ENCODE peak calls at places on chromosome 9, in seven cellular contexts. L, Z, S, A, G, N and V are unnamed samples.

GRCh38 chr9:134366223-134367031 is 40.2 kb downstream of the RXRA start:
- DNase-seq in N (peak; percentile 40), L (peak; percentile 96), Z (peak; percentile 92), G (no peak), S (no peak), A (no peak), V (no peak)

GRCh38 chr9:135186248-135187164 is 99.0 kb downstream of the OLFM1 start:
- DNase-seq in A (no peak), S (no peak), G (no peak), L (no peak), Z (peak; percentile 29), N (no peak), V (no peak)

GRCh38 chr9:117677578-117677977 is 26.6 kb upstream of the TLR4 start:
- DNase-seq in G (no peak), N (no peak), L (no peak), A (no peak), S (no peak), Z (no peak), V (no peak)

GRCh38 chr9:9556865-9557803 is 1055.7 kb downstream of the PTPRD start:
- DNase-seq in A (peak; percentile 96), N (no peak), G (no peak), L (no peak), S (no peak), Z (no peak), V (no peak)

GRCh38 chr9:78003730-78004129 is 27.9 kb downstream of the GNAQ start:
- DNase-seq in N (no peak), G (no peak), A (no peak), Z (no peak), S (no peak), L (no peak), V (no peak)

GRCh38 chr9:104494808-104495207 is 9.3 kb upstream of the OR13F1 start:
- DNase-seq in Z (no peak), A (peak; percentile 65), G (no peak), S (no peak), L (no peak), N (no peak), V (no peak)

GRCh38 chr9:69546265-69546664 is 125.9 kb downstream of the APBA1 start:
- DNase-seq in N (no peak), S (peak; percentile 33), A (peak; percentile 80), Z (no peak), G (no peak), L (no peak), V (no peak)

GRCh38 chr9:79430599-79430998 is 141.2 kb upstream of the TLE4 start:
- DNase-seq in A (no peak), S (no peak), G (no peak), N (no peak), L (no peak), Z (no peak), V (no peak)

GRCh38 chr9:86202338-86202882 is 57.0 kb downstream of the C9orf153 start:
- DNase-seq in Z (no peak), S (peak; percentile 21), A (peak; percentile 77), N (no peak), G (peak; percentile 73), L (no peak), V (no peak)

GRCh38 chr9:134549336-134549735 is 92.3 kb upstream of the COL5A1 start:
- DNase-seq in S (no peak), N (no peak), G (no peak), L (peak; percentile 51), Z (peak; percentile 11), A (no peak), V (no peak)

GRCh38 chr9:114271556-114272510 is 51.1 kb upstream of the ORM1 start:
- DNase-seq in G (no peak), Z (peak; percentile 48), A (peak; percentile 83), L (peak; percentile 35), N (no peak), S (peak; percentile 35), V (no peak)

GRCh38 chr9:114270120-114270975 is 52.5 kb upstream of the ORM1 start:
- DNase-seq in G (no peak), N (no peak), L (no peak), Z (no peak), S (no peak), A (no peak), V (no peak)

GRCh38 chr9:114272739-114273431 is 50.0 kb upstream of the ORM1 start:
- DNase-seq in A (no peak), S (no peak), L (peak; percentile 28), N (no peak), G (no peak), Z (no peak), V (no peak)

GRCh38 chr9:114266969-114267368 is 55.9 kb upstream of the ORM1 start:
- DNase-seq in N (no peak), L (no peak), G (no peak), Z (no peak), A (no peak), S (no peak), V (no peak)

DNA sequence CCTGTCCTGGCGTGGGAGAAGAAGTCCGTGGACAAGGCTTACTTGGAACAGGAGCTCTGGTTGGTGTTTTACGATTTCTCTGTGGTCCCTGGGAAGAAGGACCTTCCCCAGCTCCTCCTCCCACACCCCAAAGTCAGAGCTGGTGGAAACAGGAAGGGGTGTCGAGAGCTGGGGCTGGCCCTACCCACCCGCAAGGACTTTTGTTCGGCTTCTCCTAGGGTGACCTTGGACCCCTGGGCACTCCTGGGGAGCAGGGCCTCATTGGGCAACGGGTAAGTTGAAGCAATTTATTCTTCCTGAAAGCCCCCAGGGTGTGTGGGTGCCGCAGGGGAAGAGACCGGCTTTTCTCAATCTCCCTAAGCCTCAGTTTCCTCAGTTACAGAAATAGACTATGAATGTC is 53.9 kb upstream of the ORM1 start:
- DNase-seq in N (no peak), G (no peak), L (no peak), Z (no peak), S (no peak), A (no peak), V (no peak)
- TF ChIP-seq CTCF in N (no peak), G (no peak), L (no peak), Z (no peak), S (no peak), A (no peak), V (no peak)

GRCh38 chr9:136742640-136743391 is at the start of gene LCN10:
- DNase-seq in L (no peak), A (peak; percentile 65), Z (no peak), S (peak; percentile 76), G (no peak), N (no peak), V (no peak)
- TF ChIP-seq CTCF in L (peak; percentile 12), A (peak; percentile 63), Z (peak; percentile 47), S (peak; percentile 51), G (no peak), N (peak; percentile 18), V (no peak)

GRCh38 chr9:71716138-71716909 is 52.0 kb downstream of the CEMIP2 start:
- DNase-seq in S (no peak), L (no peak), Z (no peak), A (no peak), N (no peak), G (no peak), V (no peak)
- TF ChIP-seq CTCF in S (peak; percentile 53), L (peak; percentile 34), Z (peak; percentile 57), A (no peak), N (peak; percentile 27), G (peak; percentile 13), V (peak; percentile 91)

GRCh38 chr9:5551771-5552170 is 41.4 kb downstream of the PDCD1LG2 start:
- DNase-seq in S (no peak), G (no peak), A (no peak), Z (no peak), L (no peak), N (no peak), V (no peak)
- TF ChIP-seq CTCF in S (no peak), G (no peak), A (no peak), Z (no peak), L (no peak), N (no peak), V (no peak)

GRCh38 chr9:21995652-21996275 is 1.2 kb downstream of the CDKN2B-AS1 start:
- DNase-seq in G (peak; percentile 51), A (peak; percentile 56), S (peak; percentile 58), N (peak; percentile 40), Z (peak; percentile 49), L (peak; percentile 66), V (peak; percentile 63)
- TF ChIP-seq CTCF in G (peak; percentile 23), A (no peak), S (no peak), N (peak; percentile 23), Z (peak; percentile 37), L (peak; percentile 23), V (no peak)

DNA sequence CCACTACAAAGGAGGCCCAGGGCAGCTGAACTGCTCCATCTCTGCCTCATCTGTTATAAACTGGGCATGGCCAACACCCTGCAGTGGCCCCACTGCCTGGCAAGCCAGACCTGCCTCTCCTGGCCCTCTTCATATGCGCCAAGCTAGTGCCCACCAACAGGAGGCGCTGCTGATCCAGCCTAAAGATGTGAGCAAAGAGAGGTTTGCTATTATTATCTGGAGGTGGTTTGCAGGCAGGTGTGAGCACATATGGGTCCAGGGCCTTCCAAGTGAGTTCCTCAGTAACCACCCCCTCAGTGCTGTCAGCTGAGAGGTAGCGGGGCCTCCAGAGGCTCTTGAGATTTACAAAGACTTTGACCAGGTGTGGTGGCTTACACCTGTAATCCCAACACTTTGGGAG is 232.2 kb downstream of the SYK start:
- DNase-seq in S (peak; percentile 29), G (peak; percentile 74), L (no peak), N (peak; percentile 57), A (peak; percentile 69), Z (no peak), V (no peak)
- TF ChIP-seq CTCF in S (no peak), G (peak; percentile 77), L (peak; percentile 7), N (peak; percentile 52), A (peak; percentile 91), Z (peak; percentile 46), V (no peak)

GRCh38 chr9:126515001-126515872 is 98.5 kb upstream of the LMX1B start:
- DNase-seq in S (no peak), A (no peak), G (no peak), L (peak; percentile 55), N (no peak), Z (no peak), V (no peak)
- TF ChIP-seq CTCF in S (no peak), A (no peak), G (no peak), L (no peak), N (no peak), Z (no peak), V (no peak)

GRCh38 chr9:6048039-6048438 is 32.6 kb upstream of the RANBP6 start:
- DNase-seq in Z (no peak), S (no peak), G (no peak), N (no peak), L (no peak), A (no peak), V (no peak)

GRCh38 chr9:6052520-6052919 is 37.1 kb upstream of the RANBP6 start:
- DNase-seq in G (no peak), Z (no peak), S (no peak), A (no peak), L (no peak), N (no peak), V (no peak)

GRCh38 chr9:6047020-6047419 is 31.6 kb upstream of the RANBP6 start:
- DNase-seq in Z (no peak), A (no peak), S (no peak), L (no peak), G (no peak), N (no peak), V (no peak)

GRCh38 chr9:6051511-6051950 is 36.1 kb upstream of the RANBP6 start:
- DNase-seq in Z (no peak), A (no peak), S (no peak), G (peak; percentile 72), L (no peak), N (no peak), V (no peak)

DNA sequence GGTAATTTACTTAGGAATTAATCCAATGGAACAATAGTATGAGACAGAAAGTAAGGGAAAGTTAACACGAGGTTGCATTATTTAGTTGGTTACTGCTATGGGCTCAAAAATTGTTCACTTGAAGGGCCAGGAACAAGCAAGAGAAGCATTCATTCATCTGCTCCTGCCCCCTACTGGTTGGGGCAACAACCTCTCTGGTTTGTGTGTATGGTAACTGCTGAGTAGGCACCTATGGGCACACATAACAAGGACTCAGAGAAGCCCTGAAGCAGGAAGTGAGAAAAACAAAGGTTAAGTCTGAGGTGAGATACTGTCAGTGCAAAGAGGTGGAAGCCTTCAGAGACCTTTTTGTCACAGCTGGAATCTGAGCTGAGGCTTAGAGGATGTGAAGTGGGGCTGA is 34.4 kb upstream of the RANBP6 start:
- DNase-seq in A (peak; percentile 65), L (no peak), Z (no peak), N (no peak), G (peak; percentile 82), S (no peak), V (no peak)
- TF ChIP-seq CTCF in A (peak; percentile 76), L (no peak), Z (no peak), N (peak; percentile 41), G (peak; percentile 58), S (no peak), V (no peak)